ENCODE peak calls at places on chromosomes 6 and 20, in seven cellular contexts. O, J, A, S, Q, X and P are unnamed samples. For H3K9me3, the result is how much of the 10 kb centered on the place peaks cover.

GRCh38 chr6:15479761-15480160 is 183.1 kb downstream of the DTNBP1 start:
- DNase-seq in O (no peak), J (no peak), A (no peak), S (no peak), Q (no peak), X (no peak), P (no peak)

GRCh38 chr6:170553686-170554085 is 483 bp upstream of the TBP start:
- DNase-seq in O (peak), J (no peak), A (no peak), S (no peak), Q (no peak), X (no peak), P (no peak)

GRCh38 chr20:19952392-19952791 is 64.8 kb upstream of the NAA20 start:
- DNase-seq in O (no peak), J (no peak), A (no peak), S (no peak), Q (no peak), X (no peak), P (no peak)

GRCh38 chr20:39072132-39072531 is 110.0 kb downstream of the DHX35 start:
- DNase-seq in O (no peak), J (no peak), A (no peak), S (no peak), Q (no peak), X (no peak), P (no peak)

GRCh38 chr6:48184644-48185043 is 73.6 kb upstream of the PTCHD4 start:
- DNase-seq in O (no peak), J (no peak), A (no peak), S (no peak), Q (no peak), X (no peak), P (no peak)

GRCh38 chr20:53900380-53900999 is 169.9 kb downstream of the BCAS1 start:
- DNase-seq in O (no peak), J (no peak), A (peak), S (no peak), Q (no peak), X (no peak), P (no peak)

GRCh38 chr6:143516700-143517446 is 5.4 kb upstream of the FUCA2 start:
- DNase-seq in O (no peak), J (no peak), A (no peak), S (no peak), Q (no peak), X (no peak), P (no peak)

GRCh38 chr20:9354579-9354978 is 159.8 kb upstream of the LAMP5 start:
- DNase-seq in O (no peak), J (no peak), A (no peak), S (no peak), Q (no peak), X (no peak), P (no peak)

GRCh38 chr6:28207244-28208179 is 17.6 kb upstream of the ZSCAN9 start:
- DNase-seq in O (no peak), J (peak), A (no peak), S (no peak), Q (peak), X (no peak), P (no peak)

GRCh38 chr6:49557177-49557576 is 6.7 kb downstream of the C6orf141 start:
- DNase-seq in O (no peak), J (no peak), A (no peak), S (no peak), Q (no peak), X (no peak), P (no peak)

GRCh38 chr6:139882234-139882633 is 507.8 kb upstream of the CITED2 start:
- DNase-seq in O (no peak), J (no peak), A (no peak), S (no peak), Q (no peak), X (no peak), P (no peak)

GRCh38 chr6:138785092-138785491 is 10.8 kb upstream of the ECT2L start:
- DNase-seq in O (no peak), J (no peak), A (no peak), S (no peak), Q (no peak), X (no peak), P (no peak)

GRCh38 chr6:81812416-81812815 is 59.9 kb upstream of the TENT5A start:
- DNase-seq in O (no peak), J (no peak), A (no peak), S (no peak), Q (no peak), X (no peak), P (no peak)

GRCh38 chr20:59175861-59176260 is 12.2 kb downstream of the ZNF831 start:
- DNase-seq in O (no peak), J (no peak), A (no peak), S (no peak), Q (no peak), X (no peak), P (no peak)

GRCh38 chr6:97697450-97697849 is 414.4 kb upstream of the MMS22L start:
- DNase-seq in O (no peak), J (no peak), A (no peak), S (no peak), Q (no peak), X (no peak), P (no peak)

GRCh38 chr20:17712201-17712600 is 12.4 kb downstream of the BANF2 start:
- DNase-seq in O (no peak), J (no peak), A (no peak), S (no peak), Q (no peak), X (no peak), P (no peak)

GRCh38 chr6:1597924-1598323 is 11.8 kb upstream of the FOXC1 start:
- DNase-seq in O (no peak), J (no peak), A (no peak), S (no peak), Q (no peak), X (no peak), P (no peak)

GRCh38 chr6:24307881-24308280 is 50.0 kb downstream of the DCDC2 start:
- DNase-seq in O (no peak), J (no peak), A (no peak), S (no peak), Q (no peak), X (no peak), P (no peak)

GRCh38 chr20:57692393-57692792 is 17.4 kb downstream of the PMEPA1 start:
- DNase-seq in O (no peak), J (no peak), A (no peak), S (no peak), Q (no peak), X (no peak), P (no peak)
- H3K9me3 ChIP-seq in O (under half), J (under half), A (under half), S (under half), Q (under half), X (under half), P (under half)

DNA sequence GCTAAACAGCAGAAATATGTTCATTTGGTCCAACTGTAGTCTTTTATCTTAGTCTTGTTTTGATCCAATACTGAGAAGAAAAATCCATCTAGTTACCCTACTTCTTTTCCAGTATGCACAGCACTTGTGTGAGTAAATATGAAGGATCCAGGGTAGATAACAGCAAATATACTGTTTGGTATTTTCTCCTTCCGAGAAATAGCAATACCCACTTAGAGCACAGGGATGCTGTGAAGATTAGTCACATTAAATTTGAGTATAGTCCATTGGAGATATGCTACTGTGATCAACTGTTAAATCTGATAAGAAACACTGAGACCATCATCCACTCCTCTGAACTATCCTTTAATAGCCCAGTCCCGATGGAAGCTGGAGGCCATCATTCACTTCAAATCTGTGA is 145.2 kb downstream of the PDE7B start:
- DNase-seq in O (no peak), J (no peak), A (no peak), S (no peak), Q (no peak), X (no peak), P (no peak)
- H3K9me3 ChIP-seq in O (under half), J (under half), A (under half), S (under half), Q (under half), X (under half), P (under half)

DNA sequence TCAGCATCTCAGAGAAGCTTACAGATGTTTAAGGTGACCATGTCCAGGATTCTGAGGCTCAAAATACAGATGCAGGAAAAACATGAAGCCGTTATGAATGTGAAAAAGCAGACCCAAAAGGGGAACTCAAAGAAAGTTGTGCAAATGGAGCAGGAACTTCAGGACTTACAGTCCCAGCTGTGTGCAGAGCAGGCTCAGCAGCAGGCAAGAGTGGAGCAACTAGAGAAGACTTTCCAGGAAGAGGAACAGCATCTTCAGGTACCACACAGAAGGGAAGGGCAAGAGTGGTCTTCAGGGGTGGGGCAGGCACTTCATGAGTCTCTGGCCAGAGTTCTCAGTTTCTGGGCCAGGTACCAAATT is 15.2 kb downstream of the RNF8 start:
- DNase-seq in O (no peak), J (no peak), A (no peak), S (no peak), Q (no peak), X (no peak), P (no peak)
- H3K9me3 ChIP-seq in O (under half), J (under half), A (under half), S (under half), Q (under half), X (under half), P (under half)

DNA sequence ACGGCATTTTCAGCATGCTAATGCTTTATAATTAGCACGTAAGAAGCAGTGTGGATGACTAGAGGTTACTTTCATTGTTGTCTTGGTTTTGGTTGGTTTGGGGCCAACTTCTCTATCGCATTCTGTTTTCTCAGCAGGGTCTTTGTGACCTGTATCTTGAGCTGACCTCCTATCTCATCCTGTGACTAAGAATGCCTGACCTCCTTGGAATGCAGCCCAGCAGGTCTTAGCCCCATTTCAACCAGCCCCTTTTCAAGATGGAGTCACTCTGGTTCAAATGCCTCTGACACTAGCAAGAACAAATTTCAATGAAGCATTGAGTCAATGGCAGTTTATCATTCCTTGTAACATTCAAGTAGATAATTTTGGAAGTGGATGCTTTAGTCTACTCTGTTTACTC is 156.6 kb downstream of the TTLL2 start:
- DNase-seq in O (no peak), J (no peak), A (no peak), S (no peak), Q (no peak), X (no peak), P (no peak)
- H3K9me3 ChIP-seq in O (under half), J (under half), A (under half), S (under half), Q (under half), X (under half), P (under half)

GRCh38 chr6:17283074-17283473 is 1.9 kb downstream of the RBM24 start:
- DNase-seq in O (no peak), J (no peak), A (no peak), S (no peak), Q (no peak), X (no peak), P (no peak)
- H3K9me3 ChIP-seq in O (under half), J (under half), A (under half), S (under half), Q (under half), X (under half), P (under half)

GRCh38 chr6:19399406-19399805 is 437.8 kb upstream of the ID4 start:
- DNase-seq in O (no peak), J (no peak), A (no peak), S (no peak), Q (no peak), X (no peak), P (no peak)
- H3K9me3 ChIP-seq in O (under half), J (under half), A (under half), S (under half), Q (under half), X (under half), P (under half)

GRCh38 chr6:21931641-21932335 is 338.2 kb downstream of the SOX4 start:
- DNase-seq in O (no peak), J (no peak), A (no peak), S (no peak), Q (no peak), X (no peak), P (no peak)

GRCh38 chr6:21937466-21937865 is 343.9 kb downstream of the SOX4 start:
- DNase-seq in O (no peak), J (no peak), A (no peak), S (no peak), Q (no peak), X (no peak), P (no peak)

GRCh38 chr6:21935561-21936028 is 342.0 kb downstream of the SOX4 start:
- DNase-seq in O (no peak), J (no peak), A (no peak), S (no peak), Q (peak), X (no peak), P (no peak)

GRCh38 chr6:21935142-21935541 is 341.6 kb downstream of the SOX4 start:
- DNase-seq in O (no peak), J (no peak), A (no peak), S (no peak), Q (no peak), X (no peak), P (no peak)

DNA sequence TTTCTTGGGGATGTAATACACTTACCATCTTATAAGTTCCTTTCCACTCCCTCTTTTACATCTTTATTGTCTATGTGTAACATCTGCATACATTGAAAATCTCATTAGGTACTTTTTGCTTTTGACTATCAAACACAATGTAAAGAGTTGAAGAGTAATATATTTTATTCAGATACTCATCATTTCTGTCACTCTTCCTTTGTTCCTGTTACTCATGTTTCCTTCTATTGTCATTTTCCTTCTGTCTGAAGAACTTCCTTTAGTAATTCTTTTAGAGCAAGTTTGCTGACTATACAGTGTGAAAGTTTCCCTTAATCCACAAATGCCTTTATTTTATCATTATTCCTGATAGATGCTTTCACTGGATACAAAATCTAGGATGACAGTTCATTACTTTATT is 339.8 kb downstream of the SOX4 start:
- DNase-seq in O (no peak), J (no peak), A (no peak), S (no peak), Q (no peak), X (no peak), P (no peak)
- H3K9me3 ChIP-seq in O (under half), J (under half), A (under half), S (under half), Q (under half), X (under half), P (under half)

GRCh38 chr6:362924-363249 is 28.7 kb upstream of the IRF4 start:
- DNase-seq in O (no peak), J (no peak), A (no peak), S (no peak), Q (no peak), X (no peak), P (no peak)

GRCh38 chr6:360791-361373 is 30.7 kb upstream of the IRF4 start:
- DNase-seq in O (no peak), J (no peak), A (no peak), S (no peak), Q (no peak), X (no peak), P (no peak)

GRCh38 chr6:363291-363690 is 28.3 kb upstream of the IRF4 start:
- DNase-seq in O (no peak), J (no peak), A (no peak), S (no peak), Q (no peak), X (no peak), P (no peak)

GRCh38 chr6:361411-362132 is 30.0 kb upstream of the IRF4 start:
- DNase-seq in O (no peak), J (no peak), A (no peak), S (no peak), Q (no peak), X (no peak), P (no peak)

DNA sequence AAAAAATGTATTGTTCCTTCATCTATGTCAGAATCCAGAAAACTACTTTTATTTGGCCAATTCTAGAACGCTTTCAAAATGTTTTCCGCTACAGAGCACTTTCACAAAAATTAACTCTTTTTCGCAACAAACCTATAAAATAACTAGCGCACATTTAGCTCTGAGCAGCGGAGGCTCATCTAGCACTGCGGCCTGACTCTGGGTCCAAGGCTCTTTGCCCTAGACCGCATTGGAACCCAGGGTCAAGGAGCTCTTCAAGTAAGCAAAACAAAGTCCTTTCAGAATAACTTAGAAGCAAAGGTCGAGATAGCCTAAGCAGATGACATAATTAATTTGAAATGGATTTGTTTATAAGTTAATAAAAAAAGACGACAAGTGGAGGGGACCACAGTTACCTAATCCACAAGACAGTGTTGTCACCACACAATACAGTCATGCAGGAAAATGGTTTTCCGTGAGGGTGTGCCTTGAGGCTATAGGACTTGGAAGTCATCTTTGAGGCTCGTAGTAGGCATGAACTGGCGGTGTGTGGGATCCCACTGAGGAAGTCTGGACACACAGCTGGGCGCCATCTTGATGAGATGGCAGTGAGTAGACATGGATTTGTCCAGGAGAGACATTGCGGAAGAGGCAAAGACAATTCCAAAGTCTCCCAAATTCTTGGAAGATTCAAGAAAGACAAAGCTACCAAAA is 29.2 kb upstream of the IRF4 start:
- DNase-seq in O (no peak), J (no peak), A (no peak), S (no peak), Q (no peak), X (no peak), P (no peak)
- H3K9me3 ChIP-seq in O (under half), J (under half), A (under half), S (under half), Q (under half), X (under half), P (under half)

GRCh38 chr6:9708600-9708999 is 706.3 kb downstream of the TFAP2A start:
- DNase-seq in O (no peak), J (no peak), A (no peak), S (no peak), Q (no peak), X (no peak), P (no peak)
- H3K9me3 ChIP-seq in O (under half), J (under half), A (under half), S (under half), Q (under half), X (under half), P (under half)